ENCODE peak calls at places on chromosomes 16 and 17, in eight cellular contexts. C is fibroblast of the conjunctiva, E is GM06990, D is NCI-H460, J is NCI-H446, U is HT1080, X is T-helper 9 cell, M is NCI-H510A. V is an unnamed sample.

GRCh38 chr16:14525596-14525995 is 104.5 kb downstream of the PARN start:
- DNase-seq in C (no peak), E (no peak), D (no peak), J (no peak), U (no peak), X (no peak), M (no peak), V (no peak)

GRCh38 chr17:62703269-62703775 is 75.9 kb downstream of the MRC2 start:
- DNase-seq in C (no peak), E (no peak), D (peak), J (no peak), U (peak), X (no peak), M (no peak), V (no peak)

GRCh38 chr16:83705856-83706255 is 101.9 kb upstream of the HSBP1 start:
- DNase-seq in C (no peak), E (no peak), D (no peak), J (no peak), U (no peak), X (no peak), M (no peak), V (no peak)

GRCh38 chr17:72510454-72511016 is 389.7 kb downstream of the SOX9 start:
- DNase-seq in C (no peak), E (peak), D (no peak), J (no peak), U (peak), X (no peak), M (no peak), V (no peak)

GRCh38 chr17:59844884-59845594 is 47.7 kb downstream of the TUBD1 start:
- DNase-seq in C (no peak), E (no peak), D (no peak), J (no peak), U (peak), X (no peak), M (no peak), V (no peak)

GRCh38 chr16:66881014-66881417 is 701 bp downstream of the PDP2 start:
- DNase-seq in C (no peak), E (no peak), D (no peak), J (no peak), U (no peak), X (no peak), M (no peak), V (no peak)

GRCh38 chr17:15260376-15261062 is 4.6 kb downstream of the PMP22 start:
- DNase-seq in C (peak), E (peak), D (peak), J (peak), U (peak), X (peak), M (peak), V (peak)

GRCh38 chr17:75873587-75874322 is 4.6 kb downstream of the TRIM47 start:
- DNase-seq in C (no peak), E (no peak), D (no peak), J (no peak), U (no peak), X (no peak), M (no peak), V (no peak)

GRCh38 chr17:71869833-71870545 is 250.8 kb upstream of the SOX9 start:
- DNase-seq in C (no peak), E (no peak), D (no peak), J (no peak), U (no peak), X (no peak), M (no peak), V (no peak)

GRCh38 chr17:44829558-44830358 is at the start of gene GJC1:
- DNase-seq in C (no peak), E (peak), D (no peak), J (no peak), U (peak), X (no peak), M (peak), V (no peak)